ENCODE peak calls at places on chromosome 11, in six cellular contexts. Z is A549, B is AG04450, U is fibroblast of lung, A is A673, O is psoas muscle. E is an unnamed sample.

GRCh38 chr11:9862981-9863380 is 199.1 kb downstream of the SWAP70 start:
- DNase-seq in O (no peak), Z (peak; percentile 35), U (no peak), A (peak; percentile 98), B (no peak), E (no peak)

GRCh38 chr11:35082322-35083180 is 56.4 kb upstream of the CD44 start:
- DNase-seq in B (no peak), Z (peak; percentile 81), U (peak; percentile 92), A (peak; percentile 86), O (peak; percentile 59), E (no peak)

GRCh38 chr11:65298655-65299179 is 15.9 kb upstream of the CDC42EP2 start:
- DNase-seq in B (no peak), A (no peak), Z (no peak), O (peak; percentile 69), U (peak; percentile 66), E (no peak)

GRCh38 chr11:9741260-9741659 is 77.4 kb downstream of the SWAP70 start:
- DNase-seq in A (no peak), O (no peak), B (no peak), Z (peak; percentile 55), U (no peak), E (no peak)

GRCh38 chr11:102802341-102802740 is 4.4 kb upstream of the MMP1 start:
- DNase-seq in B (peak; percentile 80), A (no peak), Z (no peak), U (peak; percentile 92), O (no peak), E (no peak)

GRCh38 chr11:47924184-47924671 is 56.1 kb upstream of the PTPRJ start:
- DNase-seq in U (peak; percentile 84), Z (peak; percentile 88), A (no peak), O (no peak), B (no peak), E (no peak)

GRCh38 chr11:129905402-129905801 is 10.0 kb upstream of the NFRKB start:
- DNase-seq in Z (no peak), O (no peak), U (no peak), B (no peak), A (no peak), E (no peak)

GRCh38 chr11:47201015-47201414 is 13.8 kb upstream of the DDB2 start:
- DNase-seq in B (no peak), U (no peak), O (no peak), A (peak; percentile 56), Z (no peak), E (no peak)

GRCh38 chr11:34174411-34175041 is 69.1 kb downstream of the NAT10 start:
- DNase-seq in B (no peak), A (peak; percentile 95), U (peak; percentile 56), O (peak; percentile 85), Z (peak; percentile 75), E (no peak)

GRCh38 chr11:34830648-34831047 is 85.5 kb downstream of the APIP start:
- DNase-seq in U (peak; percentile 21), B (peak; percentile 3), O (no peak), A (peak; percentile 66), Z (no peak), E (no peak)

GRCh38 chr11:44047931-44048431 is at the start of gene ACCSL:
- DNase-seq in O (no peak), Z (no peak), B (no peak), A (no peak), U (no peak), E (peak; percentile 85)

GRCh38 chr11:58609723-58610122 is 12.7 kb upstream of the CNTF start:
- DNase-seq in O (no peak), A (no peak), Z (no peak), U (no peak), B (no peak), E (no peak)

GRCh38 chr11:92314499-92314898 is 89.9 kb downstream of the FAT3 start:
- DNase-seq in A (no peak), Z (no peak), U (no peak), B (no peak), O (no peak), E (no peak)

GRCh38 chr11:112321521-112322172 is 61.0 kb upstream of the PLET1 start:
- DNase-seq in O (peak; percentile 63), A (peak; percentile 89), U (peak; percentile 90), Z (peak; percentile 67), B (peak; percentile 61), E (peak; percentile 91)

GRCh38 chr11:120883404-120884135 is 140.3 kb upstream of the TBCEL start:
- DNase-seq in A (no peak), B (peak; percentile 2), O (peak; percentile 31), U (peak; percentile 79), Z (no peak), E (no peak)

GRCh38 chr11:56841210-56841810 is 92.8 kb upstream of the OR9G4 start:
- DNase-seq in A (peak; percentile 70), U (peak; percentile 36), O (peak; percentile 15), B (peak; percentile 13), Z (peak; percentile 86), E (no peak)

GRCh38 chr11:10762185-10762584 is 11.1 kb downstream of the CTR9 start:
- DNase-seq in Z (no peak), A (no peak), B (no peak), U (no peak), O (no peak), E (no peak)

GRCh38 chr11:12260731-12261521 is 116.4 kb upstream of the PARVA start:
- DNase-seq in Z (no peak), A (no peak), B (no peak), U (no peak), O (no peak), E (no peak)

GRCh38 chr11:36818410-36818809 is 220.4 kb upstream of the RAG2 start:
- DNase-seq in B (no peak), O (no peak), Z (peak; percentile 37), A (peak; percentile 62), U (no peak), E (no peak)
- TF ChIP-seq CTCF in B (peak; percentile 47), O (no peak), Z (no peak), A (peak; percentile 88), U (no peak), E (no peak)

GRCh38 chr11:75565221-75565814 is 3.3 kb downstream of the SERPINH1 start:
- DNase-seq in B (no peak), O (peak; percentile 77), Z (peak; percentile 38), A (no peak), U (peak; percentile 73), E (no peak)

GRCh38 chr11:75568616-75569219 is 6.7 kb downstream of the SERPINH1 start:
- DNase-seq in O (no peak), U (no peak), A (no peak), Z (no peak), B (no peak), E (no peak)

GRCh38 chr11:75567971-75568370 is 5.9 kb downstream of the SERPINH1 start:
- DNase-seq in O (no peak), A (no peak), Z (no peak), B (no peak), U (no peak), E (no peak)

GRCh38 chr11:75565916-75566762 is 4.1 kb downstream of the SERPINH1 start:
- DNase-seq in Z (no peak), O (no peak), U (no peak), A (no peak), B (no peak), E (no peak)

GRCh38 chr11:75566763-75567279 is 4.8 kb downstream of the SERPINH1 start:
- DNase-seq in Z (no peak), U (no peak), A (no peak), O (no peak), B (no peak), E (no peak)
- H3K27ac ChIP-seq in Z (no peak overlapping the region), U (no peak overlapping the region), A (no peak overlapping the region), O (no peak overlapping the region), B (no peak overlapping the region), E (peak overlapping the region; percentile 99)

GRCh38 chr11:70169632-70170031 is 33.5 kb upstream of the FADD start:
- DNase-seq in U (no peak), A (no peak), B (no peak), O (no peak), Z (no peak), E (no peak)

GRCh38 chr11:70167120-70167519 is 36.0 kb upstream of the FADD start:
- DNase-seq in O (no peak), Z (no peak), B (no peak), U (no peak), A (no peak), E (no peak)

GRCh38 chr11:70168405-70168754 is 34.7 kb upstream of the FADD start:
- DNase-seq in B (no peak), U (no peak), Z (no peak), O (no peak), A (no peak), E (no peak)

GRCh38 chr11:70169136-70169535 is 34.0 kb upstream of the FADD start:
- DNase-seq in O (no peak), A (no peak), U (no peak), B (no peak), Z (no peak), E (no peak)

GRCh38 chr11:70167723-70168404 is 35.2 kb upstream of the FADD start:
- DNase-seq in U (no peak), B (no peak), Z (peak; percentile 10), O (no peak), A (no peak), E (no peak)
- TF ChIP-seq CTCF in U (no peak), B (no peak), Z (no peak), O (no peak), A (no peak), E (no peak)

DNA sequence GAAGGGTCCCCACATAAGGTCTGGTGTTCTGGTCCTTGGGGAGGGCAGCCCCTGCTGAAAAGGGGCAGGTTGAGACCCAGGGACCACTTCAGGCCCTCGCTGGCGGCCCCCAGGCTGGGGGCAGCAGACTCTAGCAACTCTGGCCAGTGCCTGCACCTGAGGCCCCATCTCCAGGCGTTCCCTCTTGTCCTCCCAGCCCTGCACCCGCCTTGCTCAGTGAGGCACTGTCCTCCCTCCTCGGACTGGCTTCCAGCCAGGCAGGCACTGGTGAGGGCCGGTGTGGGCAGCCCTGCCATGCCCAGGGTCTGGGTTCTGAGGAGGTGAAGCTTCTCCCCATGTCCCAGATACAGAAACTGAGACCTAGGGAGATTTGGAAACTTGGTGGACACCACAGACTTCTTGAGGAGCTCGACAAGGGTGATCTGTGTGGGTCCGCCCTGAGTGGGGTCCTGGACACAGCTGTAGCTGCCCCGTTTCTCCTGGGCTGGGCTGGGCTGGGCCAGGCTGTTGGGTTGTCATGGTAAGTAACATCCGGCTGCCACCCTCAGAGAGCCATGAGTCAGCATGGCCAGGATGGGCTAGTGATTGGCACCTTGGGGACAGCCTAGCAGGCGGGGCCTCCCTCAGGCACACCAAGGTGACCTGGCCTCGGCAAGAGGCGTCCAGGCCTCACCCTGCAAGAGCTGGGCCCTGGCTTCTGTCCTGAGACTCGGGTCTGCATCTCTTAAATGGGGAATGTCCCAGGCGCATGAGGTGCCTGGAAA is 11.1 kb upstream of the PHLDA2 start:
- DNase-seq in Z (peak; percentile 77), O (peak; percentile 55), B (no peak), A (no peak), U (no peak), E (no peak)
- H3K27ac ChIP-seq in Z (peak overlapping the region; percentile 85), O (no peak overlapping the region), B (no peak overlapping the region), A (no peak overlapping the region), U (peak overlapping the region; percentile 22), E (no peak overlapping the region)

GRCh38 chr11:95705485-95706124 is 84.0 kb downstream of the FAM76B start:
- DNase-seq in O (peak; percentile 77), U (peak; percentile 80), B (peak; percentile 73), Z (peak; percentile 78), A (peak; percentile 85), E (no peak)
- TF ChIP-seq CTCF in O (peak; percentile 95), U (peak; percentile 94), B (peak; percentile 99), Z (peak; percentile 67), A (peak; percentile 99), E (peak; percentile 85)

E was measured in vagina.